ENCODE peak calls at places on chromosomes 7 and 10, in eight cellular contexts. Y is tibial nerve, G is HCT116, B is Panc1, F is hepatocyte, Z is dorsolateral prefrontal cortex, S is GM23338, O is fibroblast of the aortic adventitia. N is an unnamed sample.

GRCh38 chr10:43251664-43252165 is 15.2 kb downstream of the RASGEF1A start:
- DNase-seq in S (no peak), Z (peak), B (no peak), Y (no peak), F (no peak), G (no peak), O (no peak), N (no peak)

GRCh38 chr10:19872504-19873271 is 56.5 kb downstream of the PLXDC2 start:
- DNase-seq in B (no peak), F (no peak), O (peak), S (no peak), Z (no peak), G (no peak), Y (no peak), N (no peak)

GRCh38 chr7:151468214-151469023 is 28.5 kb upstream of the CRYGN start:
- DNase-seq in Y (no peak), F (no peak), B (no peak), G (no peak), Z (peak), O (no peak), S (no peak), N (no peak)

GRCh38 chr10:131975003-131975402 is 6.7 kb downstream of the BNIP3 start:
- DNase-seq in G (no peak), S (no peak), O (no peak), B (no peak), Z (no peak), F (no peak), Y (no peak), N (no peak)

GRCh38 chr7:17298840-17299476 is 506 bp downstream of the AHR start:
- DNase-seq in F (peak), G (no peak), B (no peak), Y (peak), Z (peak), S (peak), O (no peak), N (no peak)

GRCh38 chr10:77972148-77972547 is 45.6 kb upstream of the DLG5 start:
- DNase-seq in O (no peak), Z (no peak), Y (no peak), S (no peak), F (no peak), G (no peak), B (no peak), N (no peak)

GRCh38 chr10:47311193-47311899 is 10.9 kb upstream of the GDF2 start:
- DNase-seq in S (no peak), O (peak), Y (no peak), B (no peak), Z (no peak), G (no peak), F (no peak), N (no peak)

GRCh38 chr10:128054163-128054970 is 71.9 kb downstream of the MKI67 start:
- DNase-seq in Y (no peak), S (no peak), O (no peak), F (no peak), G (no peak), Z (no peak), B (no peak), N (no peak)

GRCh38 chr7:148982596-148983219 is 45.6 kb downstream of the PDIA4 start:
- DNase-seq in S (peak), Y (no peak), O (peak), F (peak), G (no peak), Z (no peak), B (no peak), N (peak)

GRCh38 chr7:130419652-130420051 is 21.2 kb downstream of the CEP41 start:
- DNase-seq in B (no peak), Z (no peak), O (no peak), S (peak), F (peak), Y (no peak), G (no peak), N (no peak)

GRCh38 chr10:117554371-117554770 is 11.8 kb downstream of the EMX2 start:
- DNase-seq in G (no peak), F (no peak), Y (no peak), Z (no peak), O (no peak), B (no peak), S (no peak), N (no peak)
- TF ChIP-seq CTCF in G (no peak), F (no peak), Y (no peak), Z (no peak), O (no peak), B (no peak), S (no peak), N (no peak)

GRCh38 chr10:119306514-119306951 is 99.2 kb downstream of the GRK5 start:
- DNase-seq in S (no peak), Z (no peak), B (no peak), O (no peak), Y (no peak), G (no peak), F (peak), N (no peak)
- TF ChIP-seq CTCF in S (no peak), Z (no peak), B (no peak), O (peak), Y (no peak), G (peak), F (peak), N (peak)

GRCh38 chr10:58177362-58177947 is 90.2 kb downstream of the IPMK start:
- DNase-seq in S (peak), G (peak), Y (no peak), F (peak), Z (no peak), B (no peak), O (peak), N (no peak)
- TF ChIP-seq CTCF in S (peak), G (peak), Y (peak), F (peak), Z (peak), B (peak), O (peak), N (peak)

GRCh38 chr10:30821994-30822692 is 192.6 kb upstream of the LYZL2 start:
- DNase-seq in Y (no peak), S (no peak), G (no peak), F (no peak), Z (peak), B (no peak), O (peak), N (no peak)
- TF ChIP-seq CTCF in Y (no peak), S (no peak), G (no peak), F (no peak), Z (no peak), B (no peak), O (peak), N (no peak)

GRCh38 chr7:106047818-106048490 is 64.2 kb downstream of the SYPL1 start:
- DNase-seq in G (no peak), B (no peak), F (no peak), Y (no peak), O (no peak), Z (no peak), S (no peak), N (no peak)

GRCh38 chr7:106048621-106049020 is 63.5 kb downstream of the SYPL1 start:
- DNase-seq in B (no peak), Y (no peak), G (no peak), F (no peak), O (no peak), S (no peak), Z (no peak), N (no peak)

GRCh38 chr7:106050743-106051110 is 61.4 kb downstream of the SYPL1 start:
- DNase-seq in Y (no peak), F (peak), Z (no peak), S (no peak), G (no peak), O (peak), B (no peak), N (peak)

GRCh38 chr7:106049139-106049725 is 62.9 kb downstream of the SYPL1 start:
- DNase-seq in G (no peak), S (no peak), Y (no peak), B (no peak), O (no peak), F (no peak), Z (no peak), N (no peak)

DNA sequence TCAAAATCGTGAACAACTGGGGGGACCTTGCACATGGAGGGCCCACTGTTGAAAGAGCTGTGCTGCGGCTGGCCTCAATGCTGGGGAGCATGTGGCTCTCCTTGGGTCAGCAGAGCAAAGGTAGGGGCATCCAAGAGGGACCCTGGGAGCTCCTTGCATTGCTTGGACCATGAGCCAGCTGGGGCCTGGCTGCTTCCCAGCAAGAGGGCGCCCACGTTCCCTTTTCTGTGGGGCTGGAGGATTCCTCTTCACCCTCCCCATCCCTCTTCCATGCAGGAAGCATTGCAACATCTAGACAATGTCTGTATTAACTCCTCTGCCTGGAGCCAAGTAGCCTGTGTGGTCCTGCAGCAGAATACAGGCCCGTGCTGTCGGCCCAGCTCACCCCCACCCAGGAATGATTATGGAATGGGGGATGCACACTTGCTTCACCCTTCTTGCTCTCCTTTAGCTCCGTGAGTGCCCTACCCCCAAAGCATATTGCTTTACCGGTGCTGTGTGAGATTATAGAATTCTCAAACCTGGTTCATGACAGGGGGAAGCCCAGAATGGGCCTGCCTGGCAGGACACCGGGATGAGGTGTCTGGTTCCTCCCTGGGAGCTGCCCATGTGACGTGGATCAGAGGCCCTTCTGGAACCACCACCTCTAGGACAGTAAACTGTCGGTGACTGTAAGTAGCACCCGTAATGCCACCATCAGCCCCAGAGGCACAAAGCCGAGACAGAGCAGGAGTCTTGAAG is 61.9 kb downstream of the SYPL1 start:
- DNase-seq in Z (no peak), S (no peak), O (peak), Y (no peak), B (no peak), G (no peak), F (peak), N (peak)
- TF ChIP-seq CTCF in Z (no peak), S (peak), O (peak), Y (no peak), B (no peak), G (no peak), F (peak), N (peak)

GRCh38 chr10:111277685-111278084 is 200.9 kb downstream of the ADRA2A start:
- DNase-seq in Z (no peak), F (no peak), O (no peak), Y (no peak), B (no peak), G (no peak), S (no peak), N (no peak)

DNA sequence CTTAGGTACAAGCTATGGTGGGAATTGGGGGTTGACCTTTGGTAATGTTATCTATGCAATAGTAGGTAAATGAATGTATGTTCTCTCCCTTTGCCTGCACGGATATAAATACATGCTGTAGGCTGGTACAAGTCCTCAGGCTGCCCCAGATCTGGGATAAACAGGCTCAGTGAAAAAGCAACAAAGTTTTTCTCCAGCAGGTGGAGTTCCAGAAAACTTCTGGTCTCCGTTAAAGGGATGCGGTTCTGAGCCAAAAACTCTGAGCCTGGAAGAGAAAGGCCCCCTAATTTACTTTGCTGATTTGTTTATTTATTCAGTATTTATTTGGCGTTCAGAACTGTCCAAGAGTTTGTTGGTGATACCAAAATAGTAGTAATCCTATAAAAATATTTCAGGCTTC is 204.7 kb downstream of the ADRA2A start:
- DNase-seq in G (peak), F (peak), O (peak), B (no peak), Z (no peak), S (peak), Y (no peak), N (no peak)
- TF ChIP-seq CTCF in G (peak), F (peak), O (peak), B (peak), Z (peak), S (peak), Y (peak), N (peak)

GRCh38 chr7:5406957-5407930 is 16.4 kb downstream of the TNRC18 start:
- DNase-seq in B (no peak), F (no peak), O (no peak), G (no peak), S (peak), Z (no peak), Y (no peak), N (no peak)
- TF ChIP-seq CTCF in B (no peak), F (no peak), O (no peak), G (no peak), S (peak), Z (no peak), Y (no peak), N (no peak)